ENCODE peak calls at places on chromosomes 12 and 14, in ten cellular contexts. I is aorta, X is choroid plexus epithelial cell, C is hepatocyte, O is AG04450, L is MM.1S, W is foreskin fibroblast, P is lower leg skin, J is fibroblast of the aortic adventitia, K is AG10803. Z is an unnamed sample.
A peak's percentile ranks its signal among the peaks of the same experiment; 100 is the strongest.

GRCh38 chr14:21070610-21071224 is 613 bp downstream of the ARHGEF40 start:
- DNase-seq in I (peak; percentile 82), X (peak; percentile 48), C (peak; percentile 64), O (no peak), L (no peak), W (peak; percentile 33), P (no peak), J (peak; percentile 45), K (peak; percentile 40), Z (peak; percentile 37)

GRCh38 chr14:99971929-99972747 is 93.1 kb upstream of the EVL start:
- DNase-seq in I (no peak), X (no peak), C (no peak), O (no peak), L (no peak), W (no peak), P (no peak), J (peak; percentile 30), K (no peak), Z (no peak)

GRCh38 chr12:47746073-47746472 is 12.6 kb downstream of the RAPGEF3 start:
- DNase-seq in I (no peak), X (no peak), C (no peak), O (no peak), L (no peak), W (no peak), P (no peak), J (no peak), K (no peak), Z (no peak)

GRCh38 chr14:80364274-80364673 is 153.0 kb upstream of the DIO2 start:
- DNase-seq in I (no peak), X (peak; percentile 70), C (peak; percentile 20), O (no peak), L (no peak), W (no peak), P (no peak), J (peak; percentile 51), K (peak; percentile 6), Z (peak; percentile 14)

GRCh38 chr12:60684988-60685655 is 1089.3 kb downstream of the SLC16A7 start:
- DNase-seq in I (peak; percentile 53), X (no peak), C (no peak), O (no peak), L (no peak), W (no peak), P (no peak), J (no peak), K (no peak), Z (no peak)

GRCh38 chr12:99130808-99131538 is 485.9 kb downstream of the APAF1 start:
- DNase-seq in I (no peak), X (peak; percentile 14), C (no peak), O (no peak), L (peak; percentile 31), W (no peak), P (no peak), J (no peak), K (no peak), Z (no peak)

GRCh38 chr12:11906284-11906935 is 164.3 kb upstream of the BCL2L14 start:
- DNase-seq in I (no peak), X (peak; percentile 68), C (no peak), O (no peak), L (peak; percentile 23), W (peak; percentile 36), P (no peak), J (peak; percentile 41), K (peak; percentile 89), Z (peak; percentile 55)

GRCh38 chr12:19323768-19324167 is 115.5 kb upstream of the AEBP2 start:
- DNase-seq in I (no peak), X (no peak), C (peak; percentile 29), O (peak; percentile 38), L (no peak), W (no peak), P (no peak), J (no peak), K (no peak), Z (peak; percentile 95)

GRCh38 chr12:46982629-46983392 is 96.6 kb upstream of the PCED1B start:
- DNase-seq in I (no peak), X (no peak), C (no peak), O (no peak), L (no peak), W (no peak), P (no peak), J (no peak), K (no peak), Z (no peak)

GRCh38 chr12:64178122-64178521 is 44.0 kb downstream of the KICS2 start:
- DNase-seq in I (no peak), X (peak; percentile 84), C (peak; percentile 13), O (peak; percentile 61), L (no peak), W (peak; percentile 73), P (no peak), J (peak; percentile 96), K (peak; percentile 74), Z (peak; percentile 86)

GRCh38 chr14:90600619-90601018 is 203.8 kb downstream of the CALM1 start:
- DNase-seq in I (no peak), X (no peak), C (no peak), O (no peak), L (no peak), W (no peak), P (no peak), J (no peak), K (no peak), Z (no peak)

GRCh38 chr12:25958254-25959068 is at the start of gene RASSF8:
- DNase-seq in I (peak; percentile 90), X (peak; percentile 79), C (peak; percentile 93), O (peak; percentile 21), L (peak; percentile 71), W (peak; percentile 78), P (peak; percentile 29), J (peak; percentile 69), K (peak; percentile 76), Z (peak; percentile 72)

GRCh38 chr12:25959069-25959961 is 833 bp downstream of the RASSF8 start:
- DNase-seq in I (peak; percentile 89), X (peak; percentile 92), C (peak; percentile 76), O (peak; percentile 39), L (peak; percentile 57), W (peak; percentile 82), P (peak; percentile 50), J (peak; percentile 93), K (peak; percentile 92), Z (peak; percentile 89)

GRCh38 chr12:25962932-25963525 is 4.5 kb downstream of the RASSF8 start:
- DNase-seq in I (no peak), X (peak; percentile 64), C (no peak), O (no peak), L (no peak), W (no peak), P (no peak), J (peak; percentile 72), K (peak; percentile 73), Z (peak; percentile 73)

GRCh38 chr12:25960176-25960575 is 1.7 kb downstream of the RASSF8 start:
- DNase-seq in I (no peak), X (peak; percentile 47), C (peak; percentile 48), O (no peak), L (peak; percentile 12), W (peak; percentile 26), P (no peak), J (peak; percentile 64), K (peak; percentile 52), Z (peak; percentile 31)

DNA sequence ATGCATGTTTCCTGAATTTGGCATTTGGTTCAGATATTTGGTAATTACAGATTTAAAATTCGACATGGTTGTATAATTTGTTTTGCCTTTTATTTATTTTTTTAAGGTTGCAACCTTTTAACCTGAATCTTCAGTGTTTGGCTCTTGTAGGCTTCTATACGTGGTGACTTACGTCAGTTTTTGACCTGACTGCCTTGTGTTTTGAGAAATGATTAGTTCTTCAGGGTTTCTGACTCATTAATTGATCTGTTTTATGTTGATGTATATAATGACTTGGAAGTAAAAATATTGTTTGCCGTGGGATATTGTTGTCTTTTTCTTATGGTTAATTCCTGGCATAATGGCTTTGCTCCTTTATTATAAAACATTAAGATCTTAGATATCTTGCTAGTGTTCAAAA is 2.4 kb downstream of the RASSF8 start:
- DNase-seq in I (no peak), X (peak; percentile 39), C (no peak), O (no peak), L (no peak), W (no peak), P (no peak), J (peak; percentile 42), K (no peak), Z (peak; percentile 76)
- H3K4me3 ChIP-seq in I (no peak overlapping the region), X (peak overlapping the region; percentile 93), C (peak overlapping the region; percentile 93), O (no peak overlapping the region), L (no peak overlapping the region), W (peak overlapping the region; percentile 73), P (no peak overlapping the region), J (peak overlapping the region; percentile 94), K (peak overlapping the region; percentile 76), Z (peak overlapping the region; percentile 90)

GRCh38 chr14:55446127-55446736 is 5.8 kb upstream of the TBPL2 start:
- DNase-seq in I (no peak), X (peak; percentile 89), C (peak; percentile 87), O (peak; percentile 42), L (peak; percentile 47), W (peak; percentile 65), P (peak; percentile 60), J (peak; percentile 91), K (peak; percentile 72), Z (peak; percentile 79)
- H3K4me3 ChIP-seq in I (no peak overlapping the region), X (no peak overlapping the region), C (no peak overlapping the region), O (no peak overlapping the region), L (no peak overlapping the region), W (no peak overlapping the region), P (no peak overlapping the region), J (no peak overlapping the region), K (no peak overlapping the region), Z (no peak overlapping the region)

DNA sequence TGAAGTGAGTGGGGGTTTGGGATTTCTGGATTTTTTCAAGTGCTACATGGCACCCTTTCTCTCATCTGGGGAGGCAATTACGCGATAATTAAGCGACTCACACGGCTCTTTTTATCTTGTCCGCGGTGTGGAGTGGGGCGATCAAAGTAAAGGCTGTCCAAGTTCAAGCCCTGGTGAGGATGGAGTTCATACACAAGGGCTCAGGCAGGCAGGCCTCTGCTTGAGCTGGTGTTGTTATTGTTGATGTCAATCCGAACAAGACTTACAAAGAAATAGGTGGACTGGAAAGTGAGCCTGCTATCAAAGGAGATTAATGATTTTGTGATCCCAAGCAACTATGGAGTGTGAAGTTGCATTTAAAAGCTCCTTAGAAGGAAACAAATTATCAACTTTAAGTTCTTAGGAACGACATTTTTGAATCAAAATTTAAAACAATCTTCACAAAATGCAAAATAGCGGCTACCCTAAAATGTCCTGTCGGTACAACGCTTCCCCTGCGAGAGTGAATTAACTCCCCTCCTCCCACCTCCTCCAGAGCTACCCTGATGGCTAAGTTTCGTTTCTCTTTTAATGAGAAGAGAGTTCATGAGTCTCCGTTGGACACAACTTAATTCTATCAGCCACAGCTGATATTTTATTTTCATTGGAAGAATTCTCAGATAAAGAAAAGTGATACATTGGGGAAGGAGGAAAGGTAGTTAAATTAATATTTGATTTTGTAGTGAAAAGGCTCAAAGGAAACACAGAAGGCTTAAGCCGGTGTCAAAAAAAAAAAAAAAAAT is 5.9 kb downstream of the FOXA1 start:
- DNase-seq in I (no peak), X (no peak), C (no peak), O (no peak), L (no peak), W (no peak), P (no peak), J (no peak), K (no peak), Z (no peak)
- H3K4me3 ChIP-seq in I (no peak overlapping the region), X (no peak overlapping the region), C (peak overlapping the region; percentile 54), O (no peak overlapping the region), L (no peak overlapping the region), W (no peak overlapping the region), P (no peak overlapping the region), J (no peak overlapping the region), K (no peak overlapping the region), Z (no peak overlapping the region)

DNA sequence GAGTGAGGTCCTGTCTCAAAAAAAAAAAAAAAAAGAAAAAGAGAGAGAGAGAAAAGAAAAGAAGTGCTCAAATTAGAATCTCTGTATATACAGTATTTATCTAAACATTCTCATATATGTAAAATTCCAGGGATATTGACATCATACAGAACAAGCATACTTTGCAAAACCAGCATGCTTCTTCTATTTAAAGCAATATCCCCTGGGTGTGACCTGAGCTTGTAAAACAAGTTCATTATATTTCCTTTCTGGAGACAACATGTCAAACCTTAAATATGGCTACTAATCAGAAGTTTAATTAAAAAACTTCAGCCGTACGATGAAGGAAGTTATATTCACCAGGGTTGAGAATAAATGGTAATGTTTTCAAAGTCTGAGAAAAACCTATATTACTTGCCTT is 175.8 kb upstream of the HMGA2 start:
- DNase-seq in I (no peak), X (no peak), C (no peak), O (no peak), L (no peak), W (no peak), P (no peak), J (no peak), K (no peak), Z (peak; percentile 28)
- H3K4me3 ChIP-seq in I (no peak overlapping the region), X (no peak overlapping the region), C (no peak overlapping the region), O (no peak overlapping the region), L (no peak overlapping the region), W (no peak overlapping the region), P (no peak overlapping the region), J (no peak overlapping the region), K (no peak overlapping the region), Z (no peak overlapping the region)